ENCODE peak calls at places on chromosomes 2 and 18, in eight cellular contexts. One of them, this sample, is unnamed.

GRCh38 chr2:177078416-177078815 is 134.2 kb upstream of the HNRNPA3 start:
- DNase-seq in MV-4-11: no peak
- DNase-seq in skeletal muscle cell: peak; percentile 49
- DNase-seq in HEK293T: no peak
- DNase-seq in WTC11: no peak
- DNase-seq in effector memory CD4-positive, alpha-beta T cell: no peak
- DNase-seq in ureter: peak; percentile 55
- DNase-seq in activated CD4-positive, alpha-beta T cell treated with anti-CD3 and anti-CD28 coated beads, Interleukin-2, amount 50 U/mL, for 48 hours: no peak
- DNase-seq in this sample: no peak

GRCh38 chr2:121596221-121597080 is 52.8 kb downstream of the CLASP1 start:
- DNase-seq in ureter: no peak
- DNase-seq in activated CD4-positive, alpha-beta T cell treated with anti-CD3 and anti-CD28 coated beads, Interleukin-2, amount 50 U/mL, for 48 hours: peak; percentile 7
- DNase-seq in skeletal muscle cell: no peak
- DNase-seq in effector memory CD4-positive, alpha-beta T cell: no peak
- DNase-seq in HEK293T: peak; percentile 45
- DNase-seq in WTC11: no peak
- DNase-seq in MV-4-11: peak; percentile 91
- DNase-seq in this sample: no peak

GRCh38 chr2:151217343-151217742 is 44.3 kb downstream of the RBM43 start:
- DNase-seq in ureter: no peak
- DNase-seq in skeletal muscle cell: no peak
- DNase-seq in WTC11: peak; percentile 24
- DNase-seq in activated CD4-positive, alpha-beta T cell treated with anti-CD3 and anti-CD28 coated beads, Interleukin-2, amount 50 U/mL, for 48 hours: no peak
- DNase-seq in HEK293T: no peak
- DNase-seq in MV-4-11: no peak
- DNase-seq in effector memory CD4-positive, alpha-beta T cell: no peak
- DNase-seq in this sample: no peak

GRCh38 chr2:239072786-239073185 is 224.9 kb downstream of the TWIST2 start:
- DNase-seq in ureter: no peak
- DNase-seq in HEK293T: no peak
- DNase-seq in activated CD4-positive, alpha-beta T cell treated with anti-CD3 and anti-CD28 coated beads, Interleukin-2, amount 50 U/mL, for 48 hours: no peak
- DNase-seq in effector memory CD4-positive, alpha-beta T cell: no peak
- DNase-seq in MV-4-11: no peak
- DNase-seq in skeletal muscle cell: no peak
- DNase-seq in WTC11: no peak
- DNase-seq in this sample: no peak

GRCh38 chr2:170714156-170715061 is 728 bp upstream of the SP5 start:
- DNase-seq in MV-4-11: no peak
- DNase-seq in WTC11: peak; percentile 31
- DNase-seq in activated CD4-positive, alpha-beta T cell treated with anti-CD3 and anti-CD28 coated beads, Interleukin-2, amount 50 U/mL, for 48 hours: peak; percentile 11
- DNase-seq in ureter: no peak
- DNase-seq in HEK293T: peak; percentile 45
- DNase-seq in effector memory CD4-positive, alpha-beta T cell: no peak
- DNase-seq in skeletal muscle cell: no peak
- DNase-seq in this sample: peak; percentile 91

GRCh38 chr18:24502621-24503020 is 42.2 kb downstream of the HRH4 start:
- DNase-seq in effector memory CD4-positive, alpha-beta T cell: no peak
- DNase-seq in skeletal muscle cell: no peak
- DNase-seq in HEK293T: no peak
- DNase-seq in MV-4-11: no peak
- DNase-seq in WTC11: no peak
- DNase-seq in ureter: no peak
- DNase-seq in activated CD4-positive, alpha-beta T cell treated with anti-CD3 and anti-CD28 coated beads, Interleukin-2, amount 50 U/mL, for 48 hours: no peak
- DNase-seq in this sample: no peak

GRCh38 chr2:101823347-101823791 is 125.9 kb downstream of the MAP4K4 start:
- DNase-seq in effector memory CD4-positive, alpha-beta T cell: peak; percentile 18
- DNase-seq in MV-4-11: peak; percentile 20
- DNase-seq in HEK293T: peak; percentile 61
- DNase-seq in WTC11: peak; percentile 71
- DNase-seq in activated CD4-positive, alpha-beta T cell treated with anti-CD3 and anti-CD28 coated beads, Interleukin-2, amount 50 U/mL, for 48 hours: peak; percentile 71
- DNase-seq in ureter: peak; percentile 53
- DNase-seq in skeletal muscle cell: no peak
- DNase-seq in this sample: no peak

GRCh38 chr18:75053028-75053624 is 155.8 kb downstream of the PTGR3 start:
- DNase-seq in ureter: no peak
- DNase-seq in activated CD4-positive, alpha-beta T cell treated with anti-CD3 and anti-CD28 coated beads, Interleukin-2, amount 50 U/mL, for 48 hours: no peak
- DNase-seq in MV-4-11: no peak
- DNase-seq in skeletal muscle cell: no peak
- DNase-seq in effector memory CD4-positive, alpha-beta T cell: no peak
- DNase-seq in WTC11: no peak
- DNase-seq in HEK293T: no peak
- DNase-seq in this sample: no peak

GRCh38 chr18:50401888-50402287 is 27.0 kb downstream of the SKA1 start:
- DNase-seq in WTC11: peak; percentile 77
- DNase-seq in effector memory CD4-positive, alpha-beta T cell: no peak
- DNase-seq in HEK293T: peak; percentile 8
- DNase-seq in activated CD4-positive, alpha-beta T cell treated with anti-CD3 and anti-CD28 coated beads, Interleukin-2, amount 50 U/mL, for 48 hours: peak; percentile 19
- DNase-seq in MV-4-11: peak; percentile 34
- DNase-seq in skeletal muscle cell: no peak
- DNase-seq in ureter: no peak
- DNase-seq in this sample: no peak

This sample was measured in esophagus muscularis mucosa.